ENCODE peak calls at places on chromosomes 11 and 22, in five cellular contexts. S is right lobe of liver, Z is Peyer's patch, J is pancreas, Q is mammary epithelial cell. A is an unnamed sample.

GRCh38 chr11:2787816-2788750 is 88.3 kb upstream of the KCNQ1OT1 start:
- DNase-seq in S (no peak), Z (peak; percentile 50), J (peak; percentile 32), Q (no peak), A (peak; percentile 73)

GRCh38 chr11:33690290-33691050 is 10.2 kb downstream of the C11orf91 start:
- DNase-seq in S (no peak), Z (no peak), J (no peak), Q (peak; percentile 99), A (peak; percentile 87)

GRCh38 chr11:31487848-31488247 is 21.6 kb downstream of the IMMP1L start:
- DNase-seq in S (no peak), Z (no peak), J (no peak), Q (peak; percentile 18), A (no peak)

GRCh38 chr22:45338795-45339194 is 29.1 kb downstream of the FAM118A start:
- DNase-seq in S (no peak), Z (no peak), J (no peak), Q (no peak), A (no peak)

GRCh38 chr11:119536801-119537200 is 113.8 kb upstream of the THY1 start:
- DNase-seq in S (no peak), Z (no peak), J (no peak), Q (no peak), A (no peak)

GRCh38 chr22:46673677-46674236 is 53.6 kb downstream of the GRAMD4 start:
- DNase-seq in S (no peak), Z (no peak), J (no peak), Q (no peak), A (no peak)

GRCh38 chr11:13339196-13340153 is 61.9 kb downstream of the BMAL1 start:
- DNase-seq in S (no peak), Z (no peak), J (no peak), Q (peak; percentile 83), A (no peak)

GRCh38 chr22:30636226-30637077 is 871 bp downstream of the SLC35E4 start:
- DNase-seq in S (peak; percentile 65), Z (peak; percentile 56), J (peak; percentile 66), Q (peak; percentile 47), A (peak; percentile 80)

GRCh38 chr11:124285610-124286344 is 28.0 kb downstream of the OR8D1 start:
- DNase-seq in S (no peak), Z (no peak), J (no peak), Q (peak; percentile 70), A (no peak)

GRCh38 chr22:23163665-23164064 is 16.6 kb upstream of the BCR start:
- DNase-seq in S (peak; percentile 78), Z (no peak), J (no peak), Q (no peak), A (no peak)

GRCh38 chr11:134252539-134253188 is 488 bp downstream of the THYN1 start:
- DNase-seq in S (no peak), Z (peak; percentile 56), J (no peak), Q (peak; percentile 45), A (no peak)

GRCh38 chr22:42621505-42622002 is 6.9 kb upstream of the POLDIP3 start:
- DNase-seq in S (peak; percentile 75), Z (peak; percentile 80), J (peak; percentile 88), Q (peak; percentile 55), A (peak; percentile 91)

GRCh38 chr22:29043906-29044575 is 17.6 kb downstream of the C22orf31 start:
- DNase-seq in S (no peak), Z (no peak), J (no peak), Q (no peak), A (no peak)

GRCh38 chr22:35986085-35986484 is 42.5 kb downstream of the RBFOX2 start:
- DNase-seq in S (no peak), Z (no peak), J (no peak), Q (no peak), A (no peak)

GRCh38 chr11:12142909-12143308 is 32.5 kb downstream of the MICAL2 start:
- DNase-seq in S (no peak), Z (no peak), J (no peak), Q (no peak), A (no peak)

GRCh38 chr22:30422481-30423295 is 2.9 kb upstream of the MTFP1 start:
- DNase-seq in S (peak; percentile 77), Z (peak; percentile 84), J (peak; percentile 72), Q (peak; percentile 97), A (peak; percentile 85)

GRCh38 chr11:65911682-65912568 is 6.9 kb downstream of the C11orf68 start:
- DNase-seq in S (no peak), Z (no peak), J (no peak), Q (peak; percentile 89), A (peak; percentile 89)

GRCh38 chr11:83292709-83293435 is 6.7 kb upstream of the CCDC90B start:
- DNase-seq in S (no peak), Z (no peak), J (no peak), Q (peak; percentile 50), A (no peak)

GRCh38 chr11:32186118-32186517 is 95.2 kb downstream of the RCN1 start:
- DNase-seq in S (no peak), Z (no peak), J (no peak), Q (no peak), A (no peak)

GRCh38 chr11:57751676-57752253 is at the start of gene BTBD18:
- DNase-seq in S (no peak), Z (no peak), J (no peak), Q (peak; percentile 49), A (no peak)

GRCh38 chr11:23021287-23021863 is 161.1 kb upstream of the CCDC179 start:
- DNase-seq in S (no peak), Z (no peak), J (no peak), Q (no peak), A (no peak)

GRCh38 chr22:24051028-24051427 is 39.9 kb downstream of the CABIN1 start:
- DNase-seq in S (no peak), Z (no peak), J (no peak), Q (no peak), A (no peak)

GRCh38 chr22:50674606-50675552 is 2.3 kb downstream of the SHANK3 start:
- DNase-seq in S (no peak), Z (peak; percentile 74), J (peak; percentile 82), Q (peak; percentile 82), A (peak; percentile 93)

GRCh38 chr11:57513911-57514537 is 1.5 kb downstream of the SLC43A1 start:
- DNase-seq in S (peak; percentile 72), Z (peak; percentile 66), J (peak; percentile 80), Q (no peak), A (peak; percentile 83)

GRCh38 chr11:111305403-111305802 is 7.1 kb downstream of the POU2AF3 start:
- DNase-seq in S (no peak), Z (no peak), J (no peak), Q (no peak), A (no peak)

GRCh38 chr11:26583550-26583949 is 11.5 kb upstream of the MUC15 start:
- DNase-seq in S (no peak), Z (no peak), J (no peak), Q (peak; percentile 91), A (no peak)

GRCh38 chr11:82896183-82896582 is 4.0 kb downstream of the PRCP start:
- DNase-seq in S (no peak), Z (no peak), J (no peak), Q (no peak), A (no peak)

GRCh38 chr11:71311176-71311925 is 59.0 kb upstream of the SHANK2 start:
- DNase-seq in S (no peak), Z (peak; percentile 51), J (peak; percentile 30), Q (no peak), A (no peak)

DNA sequence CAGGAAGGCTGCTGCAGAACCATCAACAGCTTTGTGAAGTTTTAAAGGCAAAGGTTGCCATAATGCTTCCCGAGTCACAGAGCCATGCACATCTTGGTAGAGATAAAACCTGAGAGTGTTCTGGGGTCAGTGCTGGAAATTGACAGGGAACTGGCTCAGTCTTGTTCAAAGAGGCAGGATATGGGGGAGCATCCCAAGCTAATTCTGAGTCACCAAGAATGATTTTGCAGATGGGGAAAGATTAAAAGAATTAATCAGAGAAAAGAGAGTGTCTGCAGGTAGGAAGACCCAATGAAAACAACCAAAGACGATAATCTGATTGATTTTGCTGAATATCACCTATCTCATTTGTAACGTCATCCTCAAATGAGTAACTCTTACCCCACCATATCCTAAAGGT is 99.9 kb upstream of the CD44 start:
- DNase-seq in S (no peak), Z (no peak), J (no peak), Q (peak; percentile 68), A (no peak)
- H3K4me3 ChIP-seq in S (no peak overlapping the region), Z (no peak overlapping the region), J (no peak overlapping the region), Q (no peak overlapping the region), A (no peak overlapping the region)

GRCh38 chr11:88250566-88251080 is 75.4 kb upstream of the RAB38 start:
- DNase-seq in S (no peak), Z (no peak), J (no peak), Q (no peak), A (no peak)
- TF ChIP-seq CTCF in S (no peak), Z (no peak), J (no peak), Q (no peak), A (no peak)

DNA sequence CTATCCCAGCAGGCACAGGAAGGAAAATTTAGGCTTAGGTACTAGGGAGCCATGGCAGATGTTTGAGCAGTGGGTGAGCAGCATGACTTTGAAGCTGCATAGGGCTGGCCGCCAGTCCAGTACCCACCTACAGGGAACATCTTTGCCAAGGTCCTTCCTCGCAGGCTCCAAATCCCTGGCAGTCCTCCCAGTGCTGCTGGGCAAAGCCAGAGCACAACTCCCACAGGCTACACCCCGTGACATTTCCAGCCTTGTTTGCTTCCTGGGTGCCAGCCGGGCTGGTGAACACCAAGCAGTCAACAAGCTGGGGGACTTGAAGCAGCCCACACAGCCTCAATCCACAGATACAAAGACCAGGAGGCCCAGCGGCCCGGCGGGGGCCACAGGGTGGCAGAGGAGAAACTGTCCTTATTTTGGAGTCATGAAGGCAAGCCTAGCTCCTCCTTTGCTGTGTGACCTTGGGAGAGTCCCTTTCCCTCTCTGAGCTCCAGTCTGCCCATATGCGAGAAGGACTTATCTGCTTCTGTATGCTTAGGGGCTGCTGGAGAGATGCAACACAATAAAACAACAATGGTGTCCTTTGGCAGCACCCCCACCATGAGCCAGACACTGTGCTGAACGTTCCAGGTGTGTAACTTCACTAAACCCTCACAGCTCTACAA is 28.0 kb downstream of the TPST2 start:
- DNase-seq in S (peak; percentile 95), Z (no peak), J (peak; percentile 87), Q (no peak), A (no peak)
- H3K27ac ChIP-seq in S (peak overlapping the region; percentile 89), Z (no peak overlapping the region), J (no peak overlapping the region), Q (no peak overlapping the region), A (peak overlapping the region; percentile 41)

GRCh38 chr11:130161441-130161840 is 1.9 kb downstream of the ST14 start:
- DNase-seq in S (no peak), Z (no peak), J (no peak), Q (no peak), A (no peak)
- H3K4me3 ChIP-seq in S (no peak overlapping the region), Z (peak overlapping the region; percentile 63), J (peak overlapping the region; percentile 87), Q (no peak overlapping the region), A (peak overlapping the region; percentile 63)

DNA sequence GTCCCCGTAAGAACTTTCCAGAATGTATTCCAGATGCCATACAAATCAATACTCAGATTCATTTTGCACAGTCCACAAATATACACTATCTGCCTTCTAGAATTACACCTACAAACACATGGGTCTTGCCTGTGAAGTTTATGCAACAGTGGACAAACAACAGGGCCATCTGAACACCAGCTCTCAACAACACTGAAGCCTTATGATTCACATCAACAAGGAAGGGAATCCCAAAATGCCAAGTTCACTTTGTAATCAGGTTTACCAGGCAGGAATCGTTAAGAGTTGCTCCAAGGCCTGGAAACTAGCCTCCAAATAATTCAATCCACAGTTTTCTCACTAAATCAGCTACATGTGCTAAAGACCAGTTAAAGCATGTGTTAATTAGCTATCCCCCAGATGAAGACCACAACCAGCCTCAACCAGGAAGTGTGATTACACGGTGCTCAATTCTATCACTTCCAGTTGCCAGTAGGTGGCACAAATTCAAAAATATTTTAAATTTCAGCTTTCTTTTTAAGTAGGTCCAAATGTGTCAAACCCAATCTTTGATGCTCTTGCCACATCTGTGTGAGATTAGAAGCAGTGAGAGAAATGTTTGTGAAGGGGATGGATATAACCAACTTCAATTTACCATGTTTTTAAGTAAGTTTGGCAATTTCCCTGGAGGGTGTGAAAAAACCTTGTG is 139.1 kb upstream of the BDNF start:
- DNase-seq in S (no peak), Z (no peak), J (no peak), Q (no peak), A (no peak)
- TF ChIP-seq CTCF in S (peak; percentile 7), Z (peak; percentile 26), J (peak; percentile 20), Q (peak; percentile 49), A (peak; percentile 13)

GRCh38 chr11:131537196-131537595 is 166.8 kb downstream of the NTM start:
- DNase-seq in S (no peak), Z (no peak), J (no peak), Q (no peak), A (peak; percentile 58)
- H3K27ac ChIP-seq in S (no peak overlapping the region), Z (no peak overlapping the region), J (no peak overlapping the region), Q (no peak overlapping the region), A (no peak overlapping the region)

A was measured in kidney.